ENCODE peak calls at places on chromosomes 5 and 9, in ten cellular contexts. One of them, this sample, is unnamed. For H3K9me3, the result is how much of the 10 kb centered on the place peaks cover.

GRCh38 chr5:39052141-39052540 is 22.1 kb downstream of the RICTOR start:
- DNase-seq in Peyer's patch: no peak
- DNase-seq in OCI-LY7: no peak
- DNase-seq in esophagus squamous epithelium: no peak
- DNase-seq in PC-3: no peak
- DNase-seq in IMR-90: no peak
- DNase-seq in aorta: no peak
- DNase-seq in SJSA1: no peak
- DNase-seq in heart right ventricle: no peak
- DNase-seq in kidney: no peak
- DNase-seq in this sample: no peak

GRCh38 chr9:127926961-127927456 is 3.6 kb downstream of the PIP5KL1 start:
- DNase-seq in Peyer's patch: no peak
- DNase-seq in OCI-LY7: no peak
- DNase-seq in esophagus squamous epithelium: no peak
- DNase-seq in PC-3: no peak
- DNase-seq in IMR-90: no peak
- DNase-seq in aorta: no peak
- DNase-seq in SJSA1: no peak
- DNase-seq in heart right ventricle: no peak
- DNase-seq in kidney: no peak
- DNase-seq in this sample: no peak

GRCh38 chr5:165620394-165620793 is 2115.0 kb downstream of the MAT2B start:
- DNase-seq in Peyer's patch: no peak
- DNase-seq in OCI-LY7: no peak
- DNase-seq in esophagus squamous epithelium: no peak
- DNase-seq in PC-3: no peak
- DNase-seq in IMR-90: peak
- DNase-seq in aorta: no peak
- DNase-seq in SJSA1: no peak
- DNase-seq in heart right ventricle: no peak
- DNase-seq in kidney: no peak
- DNase-seq in this sample: no peak

GRCh38 chr5:88480245-88480644 is 211.6 kb upstream of the TMEM161B start:
- DNase-seq in Peyer's patch: no peak
- DNase-seq in OCI-LY7: no peak
- DNase-seq in esophagus squamous epithelium: no peak
- DNase-seq in PC-3: no peak
- DNase-seq in IMR-90: no peak
- DNase-seq in aorta: no peak
- DNase-seq in SJSA1: no peak
- DNase-seq in heart right ventricle: no peak
- DNase-seq in kidney: no peak
- DNase-seq in this sample: no peak

GRCh38 chr9:99004717-99005460 is 61.2 kb downstream of the COL15A1 start:
- DNase-seq in Peyer's patch: no peak
- DNase-seq in OCI-LY7: no peak
- DNase-seq in esophagus squamous epithelium: no peak
- DNase-seq in PC-3: no peak
- DNase-seq in IMR-90: no peak
- DNase-seq in aorta: no peak
- DNase-seq in SJSA1: no peak
- DNase-seq in heart right ventricle: no peak
- DNase-seq in kidney: peak
- DNase-seq in this sample: no peak

GRCh38 chr5:91474201-91474600 is 91.1 kb upstream of the ARRDC3 start:
- DNase-seq in Peyer's patch: no peak
- DNase-seq in OCI-LY7: no peak
- DNase-seq in esophagus squamous epithelium: no peak
- DNase-seq in PC-3: no peak
- DNase-seq in IMR-90: no peak
- DNase-seq in aorta: no peak
- DNase-seq in SJSA1: no peak
- DNase-seq in heart right ventricle: no peak
- DNase-seq in kidney: no peak
- DNase-seq in this sample: no peak

GRCh38 chr9:121887553-121888437 is 205.3 kb downstream of the TTLL11 start:
- DNase-seq in Peyer's patch: no peak
- DNase-seq in OCI-LY7: no peak
- DNase-seq in esophagus squamous epithelium: no peak
- DNase-seq in PC-3: no peak
- DNase-seq in IMR-90: no peak
- DNase-seq in aorta: no peak
- DNase-seq in SJSA1: no peak
- DNase-seq in heart right ventricle: no peak
- DNase-seq in kidney: no peak
- DNase-seq in this sample: no peak

GRCh38 chr5:31442253-31442820 is 89.6 kb downstream of the DROSHA start:
- DNase-seq in Peyer's patch: no peak
- DNase-seq in OCI-LY7: no peak
- DNase-seq in esophagus squamous epithelium: no peak
- DNase-seq in PC-3: no peak
- DNase-seq in IMR-90: peak
- DNase-seq in aorta: no peak
- DNase-seq in SJSA1: peak
- DNase-seq in heart right ventricle: no peak
- DNase-seq in kidney: no peak
- DNase-seq in this sample: no peak

GRCh38 chr5:76199321-76200318 is 116.4 kb downstream of the SV2C start:
- DNase-seq in Peyer's patch: no peak
- DNase-seq in OCI-LY7: no peak
- DNase-seq in esophagus squamous epithelium: no peak
- DNase-seq in PC-3: no peak
- DNase-seq in IMR-90: no peak
- DNase-seq in aorta: no peak
- DNase-seq in SJSA1: peak
- DNase-seq in heart right ventricle: no peak
- DNase-seq in kidney: no peak
- DNase-seq in this sample: no peak

GRCh38 chr5:141898448-141899094 is 20.4 kb upstream of the PCDH1 start:
- DNase-seq in Peyer's patch: no peak
- DNase-seq in OCI-LY7: no peak
- DNase-seq in esophagus squamous epithelium: no peak
- DNase-seq in PC-3: no peak
- DNase-seq in IMR-90: no peak
- DNase-seq in aorta: no peak
- DNase-seq in SJSA1: no peak
- DNase-seq in heart right ventricle: no peak
- DNase-seq in kidney: no peak
- DNase-seq in this sample: no peak

GRCh38 chr9:124220551-124221451 is 36.9 kb upstream of the NEK6 start:
- DNase-seq in Peyer's patch: no peak
- DNase-seq in OCI-LY7: no peak
- DNase-seq in esophagus squamous epithelium: no peak
- DNase-seq in PC-3: peak
- DNase-seq in IMR-90: peak
- DNase-seq in aorta: peak
- DNase-seq in SJSA1: peak
- DNase-seq in heart right ventricle: no peak
- DNase-seq in kidney: peak
- DNase-seq in this sample: no peak

GRCh38 chr5:122151640-122152039 is 22.3 kb downstream of the ZNF474 start:
- DNase-seq in Peyer's patch: no peak
- DNase-seq in OCI-LY7: no peak
- DNase-seq in esophagus squamous epithelium: no peak
- DNase-seq in PC-3: peak
- DNase-seq in IMR-90: peak
- DNase-seq in aorta: no peak
- DNase-seq in SJSA1: peak
- DNase-seq in heart right ventricle: no peak
- DNase-seq in kidney: no peak
- DNase-seq in this sample: no peak

GRCh38 chr5:122154491-122154890 is 25.1 kb downstream of the ZNF474 start:
- DNase-seq in Peyer's patch: no peak
- DNase-seq in OCI-LY7: no peak
- DNase-seq in esophagus squamous epithelium: no peak
- DNase-seq in PC-3: no peak
- DNase-seq in IMR-90: peak
- DNase-seq in aorta: no peak
- DNase-seq in SJSA1: no peak
- DNase-seq in heart right ventricle: no peak
- DNase-seq in kidney: no peak
- DNase-seq in this sample: no peak

GRCh38 chr5:122153774-122154173 is 24.4 kb downstream of the ZNF474 start:
- DNase-seq in Peyer's patch: no peak
- DNase-seq in OCI-LY7: no peak
- DNase-seq in esophagus squamous epithelium: no peak
- DNase-seq in PC-3: no peak
- DNase-seq in IMR-90: peak
- DNase-seq in aorta: no peak
- DNase-seq in SJSA1: no peak
- DNase-seq in heart right ventricle: no peak
- DNase-seq in kidney: no peak
- DNase-seq in this sample: no peak

GRCh38 chr5:122152266-122152900 is 23.0 kb downstream of the ZNF474 start:
- DNase-seq in Peyer's patch: no peak
- DNase-seq in OCI-LY7: no peak
- DNase-seq in esophagus squamous epithelium: no peak
- DNase-seq in PC-3: no peak
- DNase-seq in IMR-90: no peak
- DNase-seq in aorta: peak
- DNase-seq in SJSA1: no peak
- DNase-seq in heart right ventricle: no peak
- DNase-seq in kidney: no peak
- DNase-seq in this sample: no peak

DNA sequence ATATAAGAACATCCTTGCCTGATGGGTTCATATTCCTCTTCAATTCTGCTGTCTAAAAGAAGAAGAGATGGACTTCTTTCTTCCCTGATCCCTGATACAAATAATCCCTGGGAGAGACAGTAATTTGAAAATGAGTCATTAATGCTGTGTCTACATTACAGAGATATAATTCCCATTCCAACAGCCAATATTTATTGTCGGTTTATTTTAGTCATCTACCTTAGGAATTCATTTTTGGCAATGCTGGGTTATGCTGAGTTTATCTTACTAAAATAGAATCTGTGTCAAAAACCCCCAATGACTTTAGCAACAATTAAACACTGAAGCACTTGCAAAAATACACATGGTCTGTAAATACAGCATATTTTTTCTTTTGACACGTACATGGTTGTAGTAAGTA is 23.9 kb downstream of the ZNF474 start:
- DNase-seq in Peyer's patch: no peak
- DNase-seq in OCI-LY7: no peak
- DNase-seq in esophagus squamous epithelium: no peak
- DNase-seq in PC-3: peak
- DNase-seq in IMR-90: peak
- DNase-seq in aorta: no peak
- DNase-seq in SJSA1: peak
- DNase-seq in heart right ventricle: no peak
- DNase-seq in kidney: no peak
- DNase-seq in this sample: no peak
- H3K27ac ChIP-seq in Peyer's patch: no peak
- H3K27ac ChIP-seq in OCI-LY7: no peak
- H3K27ac ChIP-seq in esophagus squamous epithelium: no peak
- H3K27ac ChIP-seq in PC-3: peak
- H3K27ac ChIP-seq in IMR-90: peak
- H3K27ac ChIP-seq in aorta: peak
- H3K27ac ChIP-seq in SJSA1: peak
- H3K27ac ChIP-seq in heart right ventricle: no peak
- H3K27ac ChIP-seq in kidney: no peak
- H3K27ac ChIP-seq in this sample: no peak

DNA sequence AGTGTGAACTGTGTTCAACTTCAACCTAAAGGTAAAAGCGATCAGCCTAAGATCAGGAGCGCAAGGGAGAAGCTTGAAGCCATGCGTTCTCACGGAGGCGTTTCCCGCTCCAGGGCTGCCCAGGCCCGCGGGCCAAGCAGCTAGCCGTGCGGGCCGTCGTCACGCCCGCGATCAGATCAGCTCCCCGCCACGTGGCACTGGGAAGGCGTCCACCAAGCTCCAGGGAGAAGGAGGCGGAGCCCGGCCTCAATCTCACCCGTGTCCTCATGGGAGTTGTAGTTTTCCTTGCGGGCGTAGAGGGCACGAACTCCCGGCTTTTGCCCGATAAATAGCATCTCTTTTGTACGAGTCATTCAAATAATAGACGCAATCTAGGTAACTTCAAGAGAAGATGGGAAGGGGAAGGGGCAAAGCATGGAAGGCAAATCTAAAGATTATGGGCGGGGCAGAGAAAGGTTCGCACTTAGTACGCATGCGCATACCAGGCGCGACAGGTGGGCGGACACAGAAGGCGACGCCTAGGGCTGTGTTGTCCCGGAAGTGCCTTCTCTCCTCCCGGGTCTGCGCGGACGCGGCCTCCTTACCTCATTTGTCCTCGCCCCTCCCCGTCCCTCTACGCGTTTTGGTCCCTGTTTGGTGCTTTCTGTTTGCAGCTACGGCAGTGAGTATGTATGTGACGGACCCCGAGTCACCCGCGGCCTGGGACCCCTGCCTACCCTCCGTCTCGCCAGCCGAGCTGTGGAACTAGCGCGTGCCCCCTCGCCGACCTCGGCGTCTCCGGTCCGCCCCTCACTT is 40.8 kb upstream of the ZCCHC7 start:
- DNase-seq in Peyer's patch: peak
- DNase-seq in OCI-LY7: peak
- DNase-seq in esophagus squamous epithelium: peak
- DNase-seq in PC-3: peak
- DNase-seq in IMR-90: peak
- DNase-seq in aorta: peak
- DNase-seq in SJSA1: peak
- DNase-seq in heart right ventricle: peak
- DNase-seq in kidney: peak
- DNase-seq in this sample: peak
- H3K9me3 ChIP-seq in Peyer's patch: under half
- H3K9me3 ChIP-seq in OCI-LY7: under half
- H3K9me3 ChIP-seq in esophagus squamous epithelium: under half
- H3K9me3 ChIP-seq in PC-3: under half
- H3K9me3 ChIP-seq in IMR-90: under half
- H3K9me3 ChIP-seq in aorta: under half
- H3K9me3 ChIP-seq in SJSA1: under half
- H3K9me3 ChIP-seq in heart right ventricle: under half
- H3K9me3 ChIP-seq in kidney: under half
- H3K9me3 ChIP-seq in this sample: under half

DNA sequence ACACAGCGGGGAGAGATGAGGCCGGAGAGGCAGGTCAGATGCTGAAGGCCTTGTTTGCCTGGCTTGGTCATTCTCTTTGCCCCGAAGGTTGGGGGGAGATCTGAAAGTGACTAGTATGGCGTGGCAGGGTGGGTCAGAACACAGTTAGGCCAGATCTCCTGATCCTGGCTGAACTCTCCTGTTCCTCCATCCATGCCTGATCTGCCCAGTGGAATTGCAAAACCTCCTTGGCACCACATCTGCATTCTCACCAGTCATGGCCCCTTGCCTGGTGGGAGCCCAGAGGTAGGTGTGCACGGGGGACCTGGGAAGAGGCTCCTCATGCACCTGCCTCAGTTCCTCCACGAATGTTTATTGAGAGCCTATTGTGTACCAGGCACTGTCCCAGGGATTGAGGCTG is 23.2 kb downstream of the TEX53 start:
- DNase-seq in Peyer's patch: no peak
- DNase-seq in OCI-LY7: no peak
- DNase-seq in esophagus squamous epithelium: no peak
- DNase-seq in PC-3: no peak
- DNase-seq in IMR-90: no peak
- DNase-seq in aorta: no peak
- DNase-seq in SJSA1: no peak
- DNase-seq in heart right ventricle: no peak
- DNase-seq in kidney: peak
- DNase-seq in this sample: no peak
- H3K27ac ChIP-seq in Peyer's patch: no peak
- H3K27ac ChIP-seq in OCI-LY7: no peak
- H3K27ac ChIP-seq in esophagus squamous epithelium: no peak
- H3K27ac ChIP-seq in PC-3: peak
- H3K27ac ChIP-seq in IMR-90: no peak
- H3K27ac ChIP-seq in aorta: no peak
- H3K27ac ChIP-seq in SJSA1: no peak
- H3K27ac ChIP-seq in heart right ventricle: no peak
- H3K27ac ChIP-seq in kidney: no peak
- H3K27ac ChIP-seq in this sample: no peak

GRCh38 chr9:137918331-137919094 is 40.9 kb downstream of the CACNA1B start:
- DNase-seq in Peyer's patch: no peak
- DNase-seq in OCI-LY7: no peak
- DNase-seq in esophagus squamous epithelium: no peak
- DNase-seq in PC-3: no peak
- DNase-seq in IMR-90: no peak
- DNase-seq in aorta: no peak
- DNase-seq in SJSA1: no peak
- DNase-seq in heart right ventricle: no peak
- DNase-seq in kidney: no peak
- DNase-seq in this sample: no peak
- H3K9me3 ChIP-seq in Peyer's patch: under half
- H3K9me3 ChIP-seq in OCI-LY7: under half
- H3K9me3 ChIP-seq in esophagus squamous epithelium: under half
- H3K9me3 ChIP-seq in PC-3: under half
- H3K9me3 ChIP-seq in IMR-90: half or more
- H3K9me3 ChIP-seq in aorta: under half
- H3K9me3 ChIP-seq in SJSA1: under half
- H3K9me3 ChIP-seq in heart right ventricle: under half
- H3K9me3 ChIP-seq in kidney: under half
- H3K9me3 ChIP-seq in this sample: under half

This sample was measured in CD4-positive, alpha-beta memory T cell.